ENCODE peak calls at places on chromosomes 13 and 19, in five cellular contexts. One of them, this sample, is unnamed.

GRCh38 chr19:19406878-19407639 is 1.6 kb downstream of the GATAD2A start:
- DNase-seq in amygdala: no peak
- DNase-seq in AG08396: no peak
- DNase-seq in foreskin keratinocyte: no peak
- DNase-seq in iris pigment epithelial cell: peak
- DNase-seq in this sample: peak

GRCh38 chr13:88601949-88602348 is 930.8 kb downstream of the SLITRK5 start:
- DNase-seq in amygdala: no peak
- DNase-seq in AG08396: no peak
- DNase-seq in foreskin keratinocyte: no peak
- DNase-seq in iris pigment epithelial cell: no peak
- DNase-seq in this sample: no peak

GRCh38 chr19:58450836-58451357 is 525 bp upstream of the ZNF324B start:
- DNase-seq in amygdala: no peak
- DNase-seq in AG08396: no peak
- DNase-seq in foreskin keratinocyte: no peak
- DNase-seq in iris pigment epithelial cell: no peak
- DNase-seq in this sample: no peak

GRCh38 chr19:50906217-50906616 is 5.0 kb downstream of the KLK4 start:
- DNase-seq in amygdala: no peak
- DNase-seq in AG08396: peak
- DNase-seq in foreskin keratinocyte: no peak
- DNase-seq in iris pigment epithelial cell: peak
- DNase-seq in this sample: no peak

GRCh38 chr13:112013665-112014064 is 53.3 kb upstream of the SOX1 start:
- DNase-seq in amygdala: no peak
- DNase-seq in AG08396: no peak
- DNase-seq in foreskin keratinocyte: no peak
- DNase-seq in iris pigment epithelial cell: no peak
- DNase-seq in this sample: no peak

GRCh38 chr13:26208292-26208691 is 13.8 kb downstream of the RNF6 start:
- DNase-seq in amygdala: no peak
- DNase-seq in AG08396: no peak
- DNase-seq in foreskin keratinocyte: no peak
- DNase-seq in iris pigment epithelial cell: no peak
- DNase-seq in this sample: no peak

GRCh38 chr13:21817878-21818277 is 147.0 kb downstream of the FGF9 start:
- DNase-seq in amygdala: no peak
- DNase-seq in AG08396: no peak
- DNase-seq in foreskin keratinocyte: no peak
- DNase-seq in iris pigment epithelial cell: no peak
- DNase-seq in this sample: no peak

GRCh38 chr13:27211771-27212364 is 39.5 kb upstream of the RPL21 start:
- DNase-seq in amygdala: no peak
- DNase-seq in AG08396: no peak
- DNase-seq in foreskin keratinocyte: peak
- DNase-seq in iris pigment epithelial cell: peak
- DNase-seq in this sample: peak

GRCh38 chr13:36706755-36707154 is 32.9 kb downstream of the SERTM1 start:
- DNase-seq in amygdala: no peak
- DNase-seq in AG08396: peak
- DNase-seq in foreskin keratinocyte: no peak
- DNase-seq in iris pigment epithelial cell: peak
- DNase-seq in this sample: no peak

GRCh38 chr19:41225238-41226052 is 6.4 kb downstream of the AXL start:
- DNase-seq in amygdala: no peak
- DNase-seq in AG08396: peak
- DNase-seq in foreskin keratinocyte: peak
- DNase-seq in iris pigment epithelial cell: peak
- DNase-seq in this sample: peak

GRCh38 chr19:35545001-35545854 is at the start of gene TMEM147:
- DNase-seq in amygdala: peak
- DNase-seq in AG08396: peak
- DNase-seq in foreskin keratinocyte: peak
- DNase-seq in iris pigment epithelial cell: peak
- DNase-seq in this sample: peak

GRCh38 chr19:33194884-33195710 is 967 bp downstream of the LRP3 start:
- DNase-seq in amygdala: no peak
- DNase-seq in AG08396: peak
- DNase-seq in foreskin keratinocyte: no peak
- DNase-seq in iris pigment epithelial cell: peak
- DNase-seq in this sample: peak

GRCh38 chr13:45167611-45168554 is 33.0 kb downstream of the KCTD4 start:
- DNase-seq in amygdala: no peak
- DNase-seq in AG08396: no peak
- DNase-seq in foreskin keratinocyte: peak
- DNase-seq in iris pigment epithelial cell: peak
- DNase-seq in this sample: peak

GRCh38 chr19:42206871-42207755 is 10.4 kb downstream of the DEDD2 start:
- DNase-seq in amygdala: no peak
- DNase-seq in AG08396: peak
- DNase-seq in foreskin keratinocyte: peak
- DNase-seq in iris pigment epithelial cell: peak
- DNase-seq in this sample: peak

GRCh38 chr13:37303610-37304009 is 198.1 kb upstream of the CSNK1A1L start:
- DNase-seq in amygdala: no peak
- DNase-seq in AG08396: no peak
- DNase-seq in foreskin keratinocyte: no peak
- DNase-seq in iris pigment epithelial cell: peak
- DNase-seq in this sample: no peak

GRCh38 chr19:33194527-33194883 is 375 bp downstream of the LRP3 start:
- DNase-seq in amygdala: no peak
- DNase-seq in AG08396: peak
- DNase-seq in foreskin keratinocyte: no peak
- DNase-seq in iris pigment epithelial cell: peak
- DNase-seq in this sample: no peak

GRCh38 chr19:51086153-51086850 is 3.6 kb upstream of the KLK14 start:
- DNase-seq in amygdala: no peak
- DNase-seq in AG08396: no peak
- DNase-seq in foreskin keratinocyte: no peak
- DNase-seq in iris pigment epithelial cell: no peak
- DNase-seq in this sample: no peak

GRCh38 chr13:74246398-74246975 is 112.3 kb upstream of the KLF12 start:
- DNase-seq in amygdala: no peak
- DNase-seq in AG08396: no peak
- DNase-seq in foreskin keratinocyte: no peak
- DNase-seq in iris pigment epithelial cell: peak
- DNase-seq in this sample: no peak

GRCh38 chr19:35309481-35310279 is 17.7 kb downstream of the MAG start:
- DNase-seq in amygdala: no peak
- DNase-seq in AG08396: no peak
- DNase-seq in foreskin keratinocyte: no peak
- DNase-seq in iris pigment epithelial cell: peak
- DNase-seq in this sample: peak

GRCh38 chr19:49430678-49431329 is 5.6 kb downstream of the GFY start:
- DNase-seq in amygdala: no peak
- DNase-seq in AG08396: no peak
- DNase-seq in foreskin keratinocyte: no peak
- DNase-seq in iris pigment epithelial cell: no peak
- DNase-seq in this sample: no peak

GRCh38 chr13:29436291-29436690 is 159.2 kb downstream of the SLC7A1 start:
- DNase-seq in amygdala: no peak
- DNase-seq in AG08396: peak
- DNase-seq in foreskin keratinocyte: peak
- DNase-seq in iris pigment epithelial cell: peak
- DNase-seq in this sample: peak

This sample was measured in fibroblast of villous mesenchyme.